ENCODE peak calls at places on chromosomes 5 and 9, in five cellular contexts. L is uterus, Q is A549, Y is IMR-90, C is upper lobe of left lung. G is an unnamed sample.

GRCh38 chr9:133137451-133138231 is 16.6 kb upstream of the RALGDS start:
- DNase-seq in L (no peak), Q (no peak), Y (no peak), C (peak), G (no peak)

GRCh38 chr9:129313331-129313955 is 135.4 kb upstream of the IER5L start:
- DNase-seq in L (no peak), Q (no peak), Y (no peak), C (peak), G (peak)

GRCh38 chr5:92641031-92641962 is 939.7 kb downstream of the NR2F1-AS1 start:
- DNase-seq in L (no peak), Q (peak), Y (peak), C (no peak), G (no peak)

GRCh38 chr5:140295414-140295813 is 7.5 kb downstream of the PFDN1 start:
- DNase-seq in L (peak), Q (no peak), Y (peak), C (peak), G (peak)

GRCh38 chr5:180090769-180091546 is 19.4 kb upstream of the RNF130 start:
- DNase-seq in L (no peak), Q (no peak), Y (peak), C (peak), G (no peak)

GRCh38 chr5:126509339-126509738 is 85.7 kb downstream of the ALDH7A1 start:
- DNase-seq in L (peak), Q (no peak), Y (no peak), C (no peak), G (no peak)

GRCh38 chr9:71302776-71303175 is 181.4 kb upstream of the TRPM3 start:
- DNase-seq in L (no peak), Q (no peak), Y (no peak), C (no peak), G (no peak)

GRCh38 chr5:159451197-159452052 is 121.1 kb upstream of the IL12B start:
- DNase-seq in L (peak), Q (peak), Y (peak), C (peak), G (peak)

GRCh38 chr5:132905938-132906337 is 32.5 kb downstream of the LEAP2 start:
- DNase-seq in L (no peak), Q (no peak), Y (peak), C (no peak), G (no peak)

GRCh38 chr9:15191358-15191757 is 115.7 kb downstream of the TTC39B start:
- DNase-seq in L (no peak), Q (no peak), Y (no peak), C (no peak), G (no peak)

GRCh38 chr5:74641014-74641777 is 668 bp upstream of the ENC1 start:
- DNase-seq in L (peak), Q (peak), Y (peak), C (peak), G (peak)

GRCh38 chr9:108053555-108054061 is 564.0 kb upstream of the KLF4 start:
- DNase-seq in L (peak), Q (no peak), Y (peak), C (peak), G (peak)

GRCh38 chr9:22157271-22157670 is 148.2 kb upstream of the CDKN2B start:
- DNase-seq in L (no peak), Q (no peak), Y (peak), C (no peak), G (no peak)

GRCh38 chr5:163661358-163661757 is 155.9 kb downstream of the MAT2B start:
- DNase-seq in L (no peak), Q (no peak), Y (no peak), C (no peak), G (no peak)

GRCh38 chr5:3657364-3658003 is 61.9 kb downstream of the IRX1 start:
- DNase-seq in L (no peak), Q (no peak), Y (no peak), C (no peak), G (no peak)

GRCh38 chr9:4576448-4576847 is 85.6 kb upstream of the PLPP6 start:
- DNase-seq in L (no peak), Q (no peak), Y (no peak), C (no peak), G (no peak)

GRCh38 chr5:219492-219891 is 1.4 kb downstream of the SDHA start:
- DNase-seq in L (no peak), Q (no peak), Y (peak), C (no peak), G (no peak)

GRCh38 chr5:213803-214395 is 4.1 kb downstream of the CCDC127 start:
- DNase-seq in L (no peak), Q (no peak), Y (no peak), C (no peak), G (no peak)

GRCh38 chr5:220008-220407 is 1.9 kb downstream of the SDHA start:
- DNase-seq in L (no peak), Q (no peak), Y (no peak), C (no peak), G (no peak)

GRCh38 chr5:218457-219289 is 553 bp downstream of the SDHA start:
- DNase-seq in L (peak), Q (no peak), Y (peak), C (peak), G (peak)

GRCh38 chr5:217860-218456 is at the start of the genes CCDC127 and SDHA:
- DNase-seq in L (peak), Q (peak), Y (peak), C (peak), G (peak)
- TF ChIP-seq POLR2A in L (peak), Q (peak), Y (peak), C (peak), G (peak)

DNA sequence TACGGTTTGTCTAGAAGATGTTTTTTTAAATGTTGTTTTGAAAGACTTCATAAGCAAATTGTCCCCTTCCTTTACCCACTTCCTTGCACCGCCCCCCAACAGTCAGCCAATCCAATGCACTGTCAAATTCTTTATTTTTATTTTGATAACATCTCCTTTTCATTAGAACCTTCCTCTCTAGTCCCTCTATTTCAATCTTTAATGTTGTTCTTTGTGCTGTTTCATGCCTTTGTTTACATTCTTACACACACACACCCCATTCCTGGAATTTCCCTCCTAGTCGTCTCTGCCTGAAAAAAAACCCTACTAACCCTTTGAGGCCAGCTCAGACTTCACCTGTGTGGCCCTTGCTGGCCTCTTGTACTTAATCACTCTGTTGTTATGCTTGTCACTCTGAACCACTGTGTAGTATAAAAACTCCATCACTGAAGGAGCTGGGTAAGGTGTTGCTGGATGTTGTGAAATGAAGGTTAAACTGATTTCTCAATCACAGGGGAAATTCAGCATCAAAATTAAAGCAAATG is 133.4 kb downstream of the UGCG start:
- DNase-seq in L (no peak), Q (peak), Y (peak), C (peak), G (no peak)
- TF ChIP-seq POLR2A in L (no peak), Q (no peak), Y (no peak), C (no peak), G (no peak)

DNA sequence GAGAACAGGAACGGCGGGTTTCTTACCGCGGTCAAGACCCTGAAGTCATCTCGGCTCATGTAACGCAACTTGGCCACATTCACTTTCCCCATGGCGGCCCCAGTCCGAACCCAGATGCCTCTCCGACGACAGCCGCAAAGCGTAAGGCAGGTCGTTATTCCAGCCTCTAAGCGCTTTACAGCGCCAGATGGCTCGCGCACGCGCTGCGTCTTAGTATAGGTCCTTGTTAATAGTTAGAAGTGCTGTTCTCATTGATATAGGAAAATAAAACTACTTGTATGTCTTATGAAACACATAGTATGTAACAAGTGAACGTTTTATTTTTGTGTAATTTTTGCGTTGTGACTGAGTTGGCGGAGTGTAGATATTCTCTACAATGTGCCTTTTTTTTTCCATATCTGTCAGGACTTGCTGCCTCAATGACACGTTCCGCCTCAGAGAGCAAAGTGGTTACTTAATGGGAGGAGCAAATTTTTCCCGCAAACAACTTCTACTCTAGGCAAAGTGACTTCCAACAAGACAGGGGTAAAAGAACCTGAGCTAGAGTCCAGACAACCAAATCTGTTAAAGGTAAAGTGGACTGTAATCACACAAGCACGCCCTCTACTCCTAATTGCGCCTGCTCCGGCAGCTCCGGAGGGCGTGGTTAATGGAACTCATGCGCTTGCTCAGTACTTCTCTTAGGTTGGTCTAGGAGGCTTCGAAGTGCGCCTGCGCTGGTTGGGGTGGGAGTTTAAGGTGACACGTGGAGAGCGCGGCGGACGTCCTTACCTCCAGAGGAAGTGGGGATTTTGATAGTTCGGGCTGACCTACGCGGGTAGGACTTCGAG is at the start of gene RIOK2:
- DNase-seq in L (peak), Q (peak), Y (peak), C (peak), G (peak)
- TF ChIP-seq POLR2A in L (no peak), Q (peak), Y (peak), C (peak), G (peak)

GRCh38 chr5:95837492-95837891 is 15.0 kb upstream of the GLRX start:
- DNase-seq in L (no peak), Q (no peak), Y (no peak), C (no peak), G (no peak)

GRCh38 chr5:95838552-95838951 is 16.0 kb upstream of the GLRX start:
- DNase-seq in L (no peak), Q (no peak), Y (no peak), C (no peak), G (no peak)

GRCh38 chr5:95838001-95838520 is 15.5 kb upstream of the GLRX start:
- DNase-seq in L (no peak), Q (no peak), Y (no peak), C (no peak), G (no peak)

GRCh38 chr5:95835682-95836405 is 13.3 kb upstream of the GLRX start:
- DNase-seq in L (no peak), Q (no peak), Y (no peak), C (no peak), G (no peak)

GRCh38 chr5:95836544-95836943 is 14.0 kb upstream of the GLRX start:
- DNase-seq in L (no peak), Q (no peak), Y (no peak), C (no peak), G (no peak)
- TF ChIP-seq POLR2A in L (no peak), Q (no peak), Y (no peak), C (no peak), G (no peak)

DNA sequence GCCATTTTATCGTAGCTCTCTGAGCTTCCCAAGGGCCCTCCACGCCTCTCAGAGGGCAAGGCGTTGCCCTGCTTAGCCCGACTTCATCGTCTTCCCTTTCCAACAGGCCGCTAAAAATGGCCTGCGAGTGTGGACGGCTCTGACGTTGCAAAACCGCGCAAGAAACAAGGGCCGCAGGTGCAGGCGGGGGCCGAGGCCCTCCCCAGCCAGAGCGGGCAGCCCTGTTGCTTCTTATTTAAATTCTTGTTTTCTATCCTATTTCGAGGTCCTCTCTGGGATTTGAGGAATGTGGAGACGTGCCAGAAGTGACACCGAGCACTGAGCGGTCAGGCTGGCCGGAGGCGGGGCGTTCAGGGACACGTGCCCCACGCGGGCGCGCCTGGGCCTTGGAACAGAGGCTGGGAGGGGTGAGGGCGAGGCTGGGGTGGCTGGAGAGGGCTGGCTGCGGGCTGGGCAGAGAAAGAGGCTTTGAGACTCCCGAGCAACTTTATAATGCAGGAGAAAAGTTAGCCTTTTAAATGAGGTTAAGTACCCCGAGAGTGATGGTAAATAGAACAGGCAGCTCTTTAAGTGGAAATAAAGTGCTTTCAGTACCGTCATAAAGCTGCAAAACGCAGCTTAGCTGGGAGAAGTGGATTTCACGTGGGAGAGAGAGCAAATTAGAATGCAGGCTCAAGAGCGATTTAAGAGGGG is 243.6 kb downstream of the AUH start:
- DNase-seq in L (peak), Q (no peak), Y (peak), C (peak), G (peak)
- TF ChIP-seq POLR2A in L (peak), Q (no peak), Y (no peak), C (peak), G (peak)

DNA sequence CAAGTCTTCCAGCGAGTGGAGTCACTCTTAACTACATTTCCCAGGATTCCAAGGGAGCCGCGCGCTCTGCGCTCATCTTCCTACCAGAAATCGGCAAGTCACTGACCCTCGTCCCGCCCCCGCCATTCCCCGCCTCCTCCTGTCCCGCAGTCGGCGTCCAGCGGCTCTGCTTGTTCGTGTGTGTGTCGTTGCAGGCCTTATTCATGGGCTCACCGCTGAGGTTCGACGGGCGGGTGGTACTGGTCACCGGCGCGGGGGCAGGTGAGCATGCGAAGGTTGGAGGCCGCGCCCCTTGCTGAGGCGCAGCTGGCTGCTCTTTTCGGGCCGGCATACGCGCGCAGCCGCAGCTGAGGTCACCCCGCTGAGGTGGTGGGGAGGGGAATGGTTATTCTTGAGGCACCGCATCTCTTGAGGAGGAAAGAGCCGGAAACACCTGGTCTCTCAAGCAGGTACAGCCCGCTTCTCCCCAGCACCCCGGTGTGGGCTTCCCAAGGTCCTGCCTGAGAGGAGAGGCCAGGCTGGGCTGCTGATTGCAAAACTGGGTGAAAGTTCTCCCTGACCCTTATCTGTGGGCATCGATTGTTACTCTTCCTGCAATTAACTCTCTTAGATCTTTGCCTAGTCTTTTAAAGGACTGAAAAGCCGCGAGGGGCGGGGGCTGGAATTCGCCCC is at the start of gene HSD17B4:
- DNase-seq in L (peak), Q (peak), Y (peak), C (peak), G (peak)
- TF ChIP-seq POLR2A in L (peak), Q (peak), Y (no peak), C (no peak), G (no peak)

DNA sequence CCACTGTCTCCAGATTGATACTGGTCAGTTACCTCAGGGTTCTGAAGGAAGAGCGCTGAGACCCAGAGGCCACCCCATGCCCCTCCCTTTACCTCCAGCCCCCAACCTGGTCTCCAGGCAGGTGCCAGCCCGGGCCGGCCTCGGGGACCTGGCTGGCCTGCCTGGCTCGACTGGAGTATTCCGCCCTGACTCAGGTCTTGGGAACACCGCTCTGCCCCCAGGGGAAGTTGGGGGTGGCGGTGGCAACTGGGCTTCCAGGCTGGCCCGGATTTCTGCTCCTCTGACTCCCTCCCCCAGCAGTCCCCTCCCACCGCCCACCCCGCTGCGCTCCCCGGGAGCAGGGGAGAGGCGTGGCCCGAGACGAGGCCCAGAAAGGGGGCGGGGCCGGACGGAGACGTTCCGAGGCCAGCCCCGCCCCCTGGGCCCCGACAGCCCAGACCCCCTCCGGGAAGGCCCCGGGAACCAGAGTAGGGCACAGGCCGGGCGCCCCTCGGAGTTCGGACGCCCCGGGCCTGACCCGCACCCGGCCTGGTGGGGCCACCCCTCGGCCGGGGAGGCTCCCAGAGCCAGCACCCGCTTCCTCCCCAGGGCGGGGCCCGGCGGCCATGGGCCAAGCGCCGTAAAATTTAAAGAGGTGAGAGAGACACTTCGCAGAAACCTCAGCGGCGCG is 82.5 kb upstream of the ZBTB43 start:
- DNase-seq in L (peak), Q (peak), Y (no peak), C (peak), G (peak)
- TF ChIP-seq POLR2A in L (peak), Q (no peak), Y (no peak), C (no peak), G (no peak)

DNA sequence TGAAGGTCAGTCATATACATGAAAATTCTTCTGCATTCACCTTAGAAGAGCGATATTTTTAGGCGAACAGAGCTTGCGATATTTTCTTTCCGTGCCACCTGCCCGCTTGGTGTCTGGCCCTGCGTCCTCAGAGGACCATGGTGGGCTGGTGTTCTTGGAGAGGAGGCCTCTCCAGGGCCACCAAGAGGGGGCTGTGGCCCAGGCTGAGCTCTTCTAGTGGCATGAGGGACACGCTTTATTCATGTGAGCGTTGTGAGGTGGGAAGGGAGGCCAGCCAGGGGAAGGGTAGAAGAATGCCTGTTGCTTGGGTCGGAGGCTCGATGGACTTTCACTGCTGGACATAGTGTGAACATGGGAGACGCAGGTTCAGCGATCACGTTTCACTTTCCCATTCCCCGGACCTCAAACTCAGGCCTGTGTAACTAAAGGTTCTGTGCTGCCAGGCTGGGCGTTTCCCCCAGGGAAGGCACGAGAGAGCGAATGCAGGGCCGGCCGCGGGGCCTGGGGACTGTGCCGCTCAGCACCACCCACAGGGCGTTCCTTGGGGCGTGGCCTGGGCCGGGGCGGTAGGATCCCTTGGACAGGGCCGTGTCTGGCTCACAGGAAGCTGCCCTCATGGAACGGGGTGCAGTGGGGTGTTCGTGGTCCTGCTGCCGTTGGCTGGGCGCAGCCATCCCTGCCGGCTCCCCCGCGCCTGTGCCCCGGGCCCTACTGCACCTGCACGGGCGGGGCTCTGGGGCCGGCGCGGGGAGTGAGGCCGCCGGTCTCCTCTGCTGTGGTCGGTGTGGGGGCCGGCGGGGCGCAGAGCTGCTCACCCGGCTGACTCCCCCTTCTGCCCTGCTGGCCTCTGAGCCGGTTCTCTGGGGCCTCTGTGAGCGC is 40.7 kb upstream of the CLPTM1L start:
- DNase-seq in L (peak), Q (peak), Y (peak), C (peak), G (peak)
- TF ChIP-seq POLR2A in L (peak), Q (no peak), Y (no peak), C (peak), G (peak)